ENCODE peak calls at places on chromosome 19, in ten cellular contexts. One of them, this sample, is unnamed.

GRCh38 chr19:38013913-38014575 is 107.0 kb downstream of the SIPA1L3 start:
- DNase-seq in central memory CD4-positive, alpha-beta T cell: no peak
- DNase-seq in activated naive CD4-positive, alpha-beta T cell treated with anti-CD3 and anti-CD28 coated beads for 36 hours: no peak
- DNase-seq in A549: no peak
- DNase-seq in stimulated activated CD8-positive, alpha-beta memory T cell treated with anti-CD3 and anti-CD28 coated beads, Interleukin-7, amount 100 ng/mL, for 4 hours: no peak
- DNase-seq in GM23338: no peak
- DNase-seq in EL: no peak
- DNase-seq in activated T-helper 9 cell treated with anti-CD3 and anti-CD28 coated beads, Interleukin-2, amount 50 U/mL, for 16 hours: no peak
- DNase-seq in stimulated activated naive CD4-positive, alpha-beta T cell: no peak
- DNase-seq in uterus: no peak
- DNase-seq in this sample: no peak

GRCh38 chr19:54154603-54155345 is 4.7 kb downstream of the LENG1 start:
- DNase-seq in activated naive CD4-positive, alpha-beta T cell treated with anti-CD3 and anti-CD28 coated beads for 36 hours: peak
- DNase-seq in central memory CD4-positive, alpha-beta T cell: peak
- DNase-seq in uterus: no peak
- DNase-seq in EL: peak
- DNase-seq in GM23338: no peak
- DNase-seq in stimulated activated naive CD4-positive, alpha-beta T cell: peak
- DNase-seq in activated T-helper 9 cell treated with anti-CD3 and anti-CD28 coated beads, Interleukin-2, amount 50 U/mL, for 16 hours: no peak
- DNase-seq in A549: no peak
- DNase-seq in stimulated activated CD8-positive, alpha-beta memory T cell treated with anti-CD3 and anti-CD28 coated beads, Interleukin-7, amount 100 ng/mL, for 4 hours: no peak
- DNase-seq in this sample: peak

GRCh38 chr19:44869728-44870470 is 21.2 kb upstream of the TOMM40 start:
- DNase-seq in central memory CD4-positive, alpha-beta T cell: no peak
- DNase-seq in activated T-helper 9 cell treated with anti-CD3 and anti-CD28 coated beads, Interleukin-2, amount 50 U/mL, for 16 hours: no peak
- DNase-seq in GM23338: no peak
- DNase-seq in stimulated activated naive CD4-positive, alpha-beta T cell: no peak
- DNase-seq in activated naive CD4-positive, alpha-beta T cell treated with anti-CD3 and anti-CD28 coated beads for 36 hours: no peak
- DNase-seq in uterus: no peak
- DNase-seq in A549: no peak
- DNase-seq in stimulated activated CD8-positive, alpha-beta memory T cell treated with anti-CD3 and anti-CD28 coated beads, Interleukin-7, amount 100 ng/mL, for 4 hours: no peak
- DNase-seq in EL: peak
- DNase-seq in this sample: peak

GRCh38 chr19:4691383-4691782 is 21.2 kb upstream of the MYDGF start:
- DNase-seq in stimulated activated CD8-positive, alpha-beta memory T cell treated with anti-CD3 and anti-CD28 coated beads, Interleukin-7, amount 100 ng/mL, for 4 hours: no peak
- DNase-seq in central memory CD4-positive, alpha-beta T cell: no peak
- DNase-seq in activated naive CD4-positive, alpha-beta T cell treated with anti-CD3 and anti-CD28 coated beads for 36 hours: no peak
- DNase-seq in A549: no peak
- DNase-seq in GM23338: no peak
- DNase-seq in stimulated activated naive CD4-positive, alpha-beta T cell: no peak
- DNase-seq in activated T-helper 9 cell treated with anti-CD3 and anti-CD28 coated beads, Interleukin-2, amount 50 U/mL, for 16 hours: no peak
- DNase-seq in uterus: no peak
- DNase-seq in EL: no peak
- DNase-seq in this sample: no peak

GRCh38 chr19:1221141-1221903 is 15.7 kb downstream of the STK11 start:
- DNase-seq in activated T-helper 9 cell treated with anti-CD3 and anti-CD28 coated beads, Interleukin-2, amount 50 U/mL, for 16 hours: no peak
- DNase-seq in A549: no peak
- DNase-seq in EL: peak
- DNase-seq in central memory CD4-positive, alpha-beta T cell: no peak
- DNase-seq in activated naive CD4-positive, alpha-beta T cell treated with anti-CD3 and anti-CD28 coated beads for 36 hours: no peak
- DNase-seq in uterus: peak
- DNase-seq in stimulated activated CD8-positive, alpha-beta memory T cell treated with anti-CD3 and anti-CD28 coated beads, Interleukin-7, amount 100 ng/mL, for 4 hours: no peak
- DNase-seq in stimulated activated naive CD4-positive, alpha-beta T cell: no peak
- DNase-seq in GM23338: no peak
- DNase-seq in this sample: no peak

GRCh38 chr19:5434351-5434917 is 20.8 kb upstream of the ZNRF4 start:
- DNase-seq in A549: no peak
- DNase-seq in central memory CD4-positive, alpha-beta T cell: no peak
- DNase-seq in activated T-helper 9 cell treated with anti-CD3 and anti-CD28 coated beads, Interleukin-2, amount 50 U/mL, for 16 hours: no peak
- DNase-seq in uterus: no peak
- DNase-seq in GM23338: no peak
- DNase-seq in stimulated activated CD8-positive, alpha-beta memory T cell treated with anti-CD3 and anti-CD28 coated beads, Interleukin-7, amount 100 ng/mL, for 4 hours: no peak
- DNase-seq in stimulated activated naive CD4-positive, alpha-beta T cell: no peak
- DNase-seq in activated naive CD4-positive, alpha-beta T cell treated with anti-CD3 and anti-CD28 coated beads for 36 hours: no peak
- DNase-seq in EL: no peak
- DNase-seq in this sample: no peak

GRCh38 chr19:17296976-17297375 is 6.2 kb downstream of the ABHD8 start:
- DNase-seq in A549: no peak
- DNase-seq in activated T-helper 9 cell treated with anti-CD3 and anti-CD28 coated beads, Interleukin-2, amount 50 U/mL, for 16 hours: no peak
- DNase-seq in central memory CD4-positive, alpha-beta T cell: no peak
- DNase-seq in uterus: no peak
- DNase-seq in EL: peak
- DNase-seq in GM23338: no peak
- DNase-seq in activated naive CD4-positive, alpha-beta T cell treated with anti-CD3 and anti-CD28 coated beads for 36 hours: no peak
- DNase-seq in stimulated activated naive CD4-positive, alpha-beta T cell: no peak
- DNase-seq in stimulated activated CD8-positive, alpha-beta memory T cell treated with anti-CD3 and anti-CD28 coated beads, Interleukin-7, amount 100 ng/mL, for 4 hours: no peak
- DNase-seq in this sample: no peak

GRCh38 chr19:7857727-7858701 is 16.2 kb downstream of the PRR36 start:
- DNase-seq in A549: no peak
- DNase-seq in GM23338: peak
- DNase-seq in stimulated activated CD8-positive, alpha-beta memory T cell treated with anti-CD3 and anti-CD28 coated beads, Interleukin-7, amount 100 ng/mL, for 4 hours: no peak
- DNase-seq in stimulated activated naive CD4-positive, alpha-beta T cell: no peak
- DNase-seq in EL: no peak
- DNase-seq in uterus: no peak
- DNase-seq in activated naive CD4-positive, alpha-beta T cell treated with anti-CD3 and anti-CD28 coated beads for 36 hours: no peak
- DNase-seq in activated T-helper 9 cell treated with anti-CD3 and anti-CD28 coated beads, Interleukin-2, amount 50 U/mL, for 16 hours: no peak
- DNase-seq in central memory CD4-positive, alpha-beta T cell: no peak
- DNase-seq in this sample: no peak

GRCh38 chr19:34999498-35000337 is at the start of gene GRAMD1A:
- DNase-seq in GM23338: peak
- DNase-seq in A549: peak
- DNase-seq in stimulated activated naive CD4-positive, alpha-beta T cell: peak
- DNase-seq in EL: peak
- DNase-seq in activated T-helper 9 cell treated with anti-CD3 and anti-CD28 coated beads, Interleukin-2, amount 50 U/mL, for 16 hours: peak
- DNase-seq in uterus: peak
- DNase-seq in stimulated activated CD8-positive, alpha-beta memory T cell treated with anti-CD3 and anti-CD28 coated beads, Interleukin-7, amount 100 ng/mL, for 4 hours: peak
- DNase-seq in central memory CD4-positive, alpha-beta T cell: peak
- DNase-seq in activated naive CD4-positive, alpha-beta T cell treated with anti-CD3 and anti-CD28 coated beads for 36 hours: peak
- DNase-seq in this sample: peak

GRCh38 chr19:38529610-38530009 is 88.1 kb downstream of the MAP4K1 start:
- DNase-seq in GM23338: no peak
- DNase-seq in central memory CD4-positive, alpha-beta T cell: no peak
- DNase-seq in activated T-helper 9 cell treated with anti-CD3 and anti-CD28 coated beads, Interleukin-2, amount 50 U/mL, for 16 hours: no peak
- DNase-seq in A549: no peak
- DNase-seq in EL: no peak
- DNase-seq in uterus: no peak
- DNase-seq in stimulated activated naive CD4-positive, alpha-beta T cell: no peak
- DNase-seq in stimulated activated CD8-positive, alpha-beta memory T cell treated with anti-CD3 and anti-CD28 coated beads, Interleukin-7, amount 100 ng/mL, for 4 hours: no peak
- DNase-seq in activated naive CD4-positive, alpha-beta T cell treated with anti-CD3 and anti-CD28 coated beads for 36 hours: no peak
- DNase-seq in this sample: no peak

GRCh38 chr19:45442927-45443461 is 19.3 kb upstream of the ERCC1 start:
- DNase-seq in central memory CD4-positive, alpha-beta T cell: peak
- DNase-seq in A549: no peak
- DNase-seq in uterus: peak
- DNase-seq in stimulated activated naive CD4-positive, alpha-beta T cell: peak
- DNase-seq in activated T-helper 9 cell treated with anti-CD3 and anti-CD28 coated beads, Interleukin-2, amount 50 U/mL, for 16 hours: no peak
- DNase-seq in GM23338: peak
- DNase-seq in EL: peak
- DNase-seq in stimulated activated CD8-positive, alpha-beta memory T cell treated with anti-CD3 and anti-CD28 coated beads, Interleukin-7, amount 100 ng/mL, for 4 hours: peak
- DNase-seq in activated naive CD4-positive, alpha-beta T cell treated with anti-CD3 and anti-CD28 coated beads for 36 hours: peak
- DNase-seq in this sample: peak

GRCh38 chr19:14450168-14450874 is 17.2 kb downstream of the PKN1 start:
- DNase-seq in uterus: peak
- DNase-seq in GM23338: peak
- DNase-seq in central memory CD4-positive, alpha-beta T cell: peak
- DNase-seq in A549: peak
- DNase-seq in EL: peak
- DNase-seq in stimulated activated CD8-positive, alpha-beta memory T cell treated with anti-CD3 and anti-CD28 coated beads, Interleukin-7, amount 100 ng/mL, for 4 hours: peak
- DNase-seq in stimulated activated naive CD4-positive, alpha-beta T cell: peak
- DNase-seq in activated T-helper 9 cell treated with anti-CD3 and anti-CD28 coated beads, Interleukin-2, amount 50 U/mL, for 16 hours: peak
- DNase-seq in activated naive CD4-positive, alpha-beta T cell treated with anti-CD3 and anti-CD28 coated beads for 36 hours: peak
- DNase-seq in this sample: peak